ENCODE peak calls at places on chromosomes 11 and 22, in nine cellular contexts. One of them, this sample, is unnamed.
A peak's percentile ranks its signal among the peaks of the same experiment; 100 is the strongest.

GRCh38 chr11:12212181-12212820 is 101.9 kb downstream of the MICAL2 start:
- DNase-seq in MCF 10A: no peak
- DNase-seq in nephron progenitor cell: no peak
- DNase-seq in OCI-LY7: no peak
- DNase-seq in fibroblast of pulmonary artery: no peak
- DNase-seq in fibroblast of mammary gland: peak; percentile 46
- DNase-seq in PC-3: no peak
- DNase-seq in heart left ventricle: no peak
- DNase-seq in brain microvascular endothelial cell: no peak
- DNase-seq in this sample: no peak

GRCh38 chr22:19042285-19043110 is 79.7 kb downstream of the DGCR2 start:
- DNase-seq in MCF 10A: no peak
- DNase-seq in nephron progenitor cell: no peak
- DNase-seq in OCI-LY7: no peak
- DNase-seq in fibroblast of pulmonary artery: no peak
- DNase-seq in fibroblast of mammary gland: no peak
- DNase-seq in PC-3: no peak
- DNase-seq in heart left ventricle: no peak
- DNase-seq in brain microvascular endothelial cell: no peak
- DNase-seq in this sample: no peak

GRCh38 chr11:72039108-72039850 is 40.6 kb downstream of the IL18BP start:
- DNase-seq in MCF 10A: no peak
- DNase-seq in nephron progenitor cell: peak; percentile 14
- DNase-seq in OCI-LY7: peak; percentile 62
- DNase-seq in fibroblast of pulmonary artery: no peak
- DNase-seq in fibroblast of mammary gland: peak; percentile 73
- DNase-seq in PC-3: no peak
- DNase-seq in heart left ventricle: no peak
- DNase-seq in brain microvascular endothelial cell: no peak
- DNase-seq in this sample: no peak

GRCh38 chr11:63978551-63979235 is 4.3 kb downstream of the COX8A start:
- DNase-seq in MCF 10A: no peak
- DNase-seq in nephron progenitor cell: no peak
- DNase-seq in OCI-LY7: no peak
- DNase-seq in fibroblast of pulmonary artery: no peak
- DNase-seq in fibroblast of mammary gland: no peak
- DNase-seq in PC-3: no peak
- DNase-seq in heart left ventricle: no peak
- DNase-seq in brain microvascular endothelial cell: no peak
- DNase-seq in this sample: no peak

GRCh38 chr22:45998638-45999378 is 21.8 kb upstream of the WNT7B start:
- DNase-seq in MCF 10A: no peak
- DNase-seq in nephron progenitor cell: no peak
- DNase-seq in OCI-LY7: no peak
- DNase-seq in fibroblast of pulmonary artery: no peak
- DNase-seq in fibroblast of mammary gland: no peak
- DNase-seq in PC-3: no peak
- DNase-seq in heart left ventricle: peak; percentile 8
- DNase-seq in brain microvascular endothelial cell: no peak
- DNase-seq in this sample: no peak

GRCh38 chr11:16013649-16014275 is 342.6 kb downstream of the SOX6 start:
- DNase-seq in MCF 10A: no peak
- DNase-seq in nephron progenitor cell: peak; percentile 38
- DNase-seq in OCI-LY7: no peak
- DNase-seq in fibroblast of pulmonary artery: no peak
- DNase-seq in fibroblast of mammary gland: peak; percentile 51
- DNase-seq in PC-3: no peak
- DNase-seq in heart left ventricle: no peak
- DNase-seq in brain microvascular endothelial cell: no peak
- DNase-seq in this sample: no peak

GRCh38 chr22:20957691-20958440 is 9.2 kb upstream of the AIFM3 start:
- DNase-seq in MCF 10A: peak; percentile 41
- DNase-seq in nephron progenitor cell: peak; percentile 55
- DNase-seq in OCI-LY7: no peak
- DNase-seq in fibroblast of pulmonary artery: no peak
- DNase-seq in fibroblast of mammary gland: peak; percentile 31
- DNase-seq in PC-3: peak; percentile 51
- DNase-seq in heart left ventricle: no peak
- DNase-seq in brain microvascular endothelial cell: no peak
- DNase-seq in this sample: peak; percentile 81

GRCh38 chr11:2193099-2193886 is 21.7 kb upstream of the TH start:
- DNase-seq in MCF 10A: peak; percentile 54
- DNase-seq in nephron progenitor cell: no peak
- DNase-seq in OCI-LY7: no peak
- DNase-seq in fibroblast of pulmonary artery: no peak
- DNase-seq in fibroblast of mammary gland: no peak
- DNase-seq in PC-3: no peak
- DNase-seq in heart left ventricle: peak; percentile 84
- DNase-seq in brain microvascular endothelial cell: no peak
- DNase-seq in this sample: no peak

GRCh38 chr22:43446881-43447280 is 35.1 kb downstream of the MPPED1 start:
- DNase-seq in MCF 10A: peak; percentile 20
- DNase-seq in nephron progenitor cell: no peak
- DNase-seq in OCI-LY7: no peak
- DNase-seq in fibroblast of pulmonary artery: no peak
- DNase-seq in fibroblast of mammary gland: no peak
- DNase-seq in PC-3: peak; percentile 26
- DNase-seq in heart left ventricle: no peak
- DNase-seq in brain microvascular endothelial cell: no peak
- DNase-seq in this sample: no peak

GRCh38 chr11:68469122-68469521 is 8.6 kb downstream of the PPP6R3 start:
- DNase-seq in MCF 10A: no peak
- DNase-seq in nephron progenitor cell: no peak
- DNase-seq in OCI-LY7: no peak
- DNase-seq in fibroblast of pulmonary artery: peak; percentile 38
- DNase-seq in fibroblast of mammary gland: no peak
- DNase-seq in PC-3: no peak
- DNase-seq in heart left ventricle: no peak
- DNase-seq in brain microvascular endothelial cell: peak; percentile 29
- DNase-seq in this sample: no peak

GRCh38 chr11:78567209-78567608 is 7.5 kb downstream of the NARS2 start:
- DNase-seq in MCF 10A: peak; percentile 22
- DNase-seq in nephron progenitor cell: no peak
- DNase-seq in OCI-LY7: peak; percentile 20
- DNase-seq in fibroblast of pulmonary artery: peak; percentile 63
- DNase-seq in fibroblast of mammary gland: peak; percentile 38
- DNase-seq in PC-3: peak; percentile 79
- DNase-seq in heart left ventricle: no peak
- DNase-seq in brain microvascular endothelial cell: peak; percentile 46
- DNase-seq in this sample: no peak

GRCh38 chr11:117584056-117584830 is 212.8 kb downstream of the DSCAML1 start:
- DNase-seq in MCF 10A: no peak
- DNase-seq in nephron progenitor cell: no peak
- DNase-seq in OCI-LY7: no peak
- DNase-seq in fibroblast of pulmonary artery: peak; percentile 1
- DNase-seq in fibroblast of mammary gland: peak; percentile 37
- DNase-seq in PC-3: no peak
- DNase-seq in heart left ventricle: no peak
- DNase-seq in brain microvascular endothelial cell: peak; percentile 4
- DNase-seq in this sample: no peak

GRCh38 chr22:23204541-23205157 is 24.3 kb downstream of the BCR start:
- DNase-seq in MCF 10A: peak; percentile 80
- DNase-seq in nephron progenitor cell: no peak
- DNase-seq in OCI-LY7: no peak
- DNase-seq in fibroblast of pulmonary artery: no peak
- DNase-seq in fibroblast of mammary gland: peak; percentile 18
- DNase-seq in PC-3: no peak
- DNase-seq in heart left ventricle: peak; percentile 93
- DNase-seq in brain microvascular endothelial cell: no peak
- DNase-seq in this sample: no peak

GRCh38 chr11:111502611-111503010 is 9.6 kb downstream of the BTG4 start:
- DNase-seq in MCF 10A: no peak
- DNase-seq in nephron progenitor cell: no peak
- DNase-seq in OCI-LY7: no peak
- DNase-seq in fibroblast of pulmonary artery: no peak
- DNase-seq in fibroblast of mammary gland: no peak
- DNase-seq in PC-3: no peak
- DNase-seq in heart left ventricle: no peak
- DNase-seq in brain microvascular endothelial cell: no peak
- DNase-seq in this sample: no peak

GRCh38 chr11:102680945-102681344 is 24.6 kb downstream of the MMP27 start:
- DNase-seq in MCF 10A: peak; percentile 36
- DNase-seq in nephron progenitor cell: no peak
- DNase-seq in OCI-LY7: no peak
- DNase-seq in fibroblast of pulmonary artery: peak; percentile 21
- DNase-seq in fibroblast of mammary gland: peak; percentile 62
- DNase-seq in PC-3: no peak
- DNase-seq in heart left ventricle: no peak
- DNase-seq in brain microvascular endothelial cell: no peak
- DNase-seq in this sample: no peak

GRCh38 chr11:117501499-117501898 is 173.8 kb downstream of the CEP164 start:
- DNase-seq in MCF 10A: no peak
- DNase-seq in nephron progenitor cell: no peak
- DNase-seq in OCI-LY7: no peak
- DNase-seq in fibroblast of pulmonary artery: no peak
- DNase-seq in fibroblast of mammary gland: no peak
- DNase-seq in PC-3: no peak
- DNase-seq in heart left ventricle: no peak
- DNase-seq in brain microvascular endothelial cell: no peak
- DNase-seq in this sample: no peak

GRCh38 chr22:26842103-26842502 is 184.7 kb downstream of the MIAT start:
- DNase-seq in MCF 10A: no peak
- DNase-seq in nephron progenitor cell: peak; percentile 20
- DNase-seq in OCI-LY7: no peak
- DNase-seq in fibroblast of pulmonary artery: no peak
- DNase-seq in fibroblast of mammary gland: no peak
- DNase-seq in PC-3: no peak
- DNase-seq in heart left ventricle: no peak
- DNase-seq in brain microvascular endothelial cell: no peak
- DNase-seq in this sample: no peak

GRCh38 chr11:125514336-125515101 is 18.5 kb upstream of the FEZ1 start:
- DNase-seq in MCF 10A: peak; percentile 72
- DNase-seq in nephron progenitor cell: no peak
- DNase-seq in OCI-LY7: peak; percentile 40
- DNase-seq in fibroblast of pulmonary artery: peak; percentile 89
- DNase-seq in fibroblast of mammary gland: peak; percentile 15
- DNase-seq in PC-3: peak; percentile 65
- DNase-seq in heart left ventricle: no peak
- DNase-seq in brain microvascular endothelial cell: peak; percentile 75
- DNase-seq in this sample: peak; percentile 44

DNA sequence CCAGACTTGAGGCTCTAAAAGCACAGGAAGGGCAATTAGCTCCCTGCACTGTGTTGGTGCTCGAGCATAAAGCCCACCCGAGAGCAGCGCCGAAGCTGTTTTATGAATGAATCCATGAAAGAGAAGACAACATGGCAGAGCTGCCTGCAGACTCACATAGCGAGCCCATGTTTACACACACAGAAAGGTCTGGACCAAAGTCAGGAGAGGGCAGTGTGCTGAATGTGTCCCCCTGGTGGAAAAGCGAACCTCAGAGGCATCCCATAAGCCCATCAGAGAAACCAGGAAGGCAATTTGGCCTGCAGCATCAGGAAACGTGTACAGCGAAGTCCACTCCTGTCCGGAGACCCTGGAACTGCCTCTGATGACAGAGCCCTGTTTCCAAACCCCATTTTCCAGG is 37.1 kb downstream of the CHRDL2 start:
- DNase-seq in MCF 10A: no peak
- DNase-seq in nephron progenitor cell: no peak
- DNase-seq in OCI-LY7: no peak
- DNase-seq in fibroblast of pulmonary artery: no peak
- DNase-seq in fibroblast of mammary gland: no peak
- DNase-seq in PC-3: no peak
- DNase-seq in heart left ventricle: no peak
- DNase-seq in brain microvascular endothelial cell: no peak
- DNase-seq in this sample: no peak
- TF ChIP-seq CTCF in MCF 10A: no peak
- TF ChIP-seq CTCF in nephron progenitor cell: no peak
- TF ChIP-seq CTCF in OCI-LY7: no peak
- TF ChIP-seq CTCF in fibroblast of pulmonary artery: peak; percentile 20
- TF ChIP-seq CTCF in fibroblast of mammary gland: peak; percentile 11
- TF ChIP-seq CTCF in PC-3: peak; percentile 36
- TF ChIP-seq CTCF in heart left ventricle: no peak
- TF ChIP-seq CTCF in brain microvascular endothelial cell: peak; percentile 62
- TF ChIP-seq CTCF in this sample: no peak

GRCh38 chr11:95218149-95218548 is 12.9 kb downstream of the SESN3 start:
- DNase-seq in MCF 10A: no peak
- DNase-seq in nephron progenitor cell: no peak
- DNase-seq in OCI-LY7: no peak
- DNase-seq in fibroblast of pulmonary artery: no peak
- DNase-seq in fibroblast of mammary gland: no peak
- DNase-seq in PC-3: no peak
- DNase-seq in heart left ventricle: no peak
- DNase-seq in brain microvascular endothelial cell: no peak
- DNase-seq in this sample: no peak
- TF ChIP-seq CTCF in MCF 10A: no peak
- TF ChIP-seq CTCF in nephron progenitor cell: no peak
- TF ChIP-seq CTCF in OCI-LY7: no peak
- TF ChIP-seq CTCF in fibroblast of pulmonary artery: no peak
- TF ChIP-seq CTCF in fibroblast of mammary gland: no peak
- TF ChIP-seq CTCF in PC-3: no peak
- TF ChIP-seq CTCF in heart left ventricle: no peak
- TF ChIP-seq CTCF in brain microvascular endothelial cell: no peak
- TF ChIP-seq CTCF in this sample: no peak

GRCh38 chr11:65497141-65498041 is 1.5 kb upstream of the MALAT1 start:
- DNase-seq in MCF 10A: peak; percentile 98
- DNase-seq in nephron progenitor cell: peak; percentile 98
- DNase-seq in OCI-LY7: peak; percentile 99
- DNase-seq in fibroblast of pulmonary artery: peak; percentile 99
- DNase-seq in fibroblast of mammary gland: peak; percentile 98
- DNase-seq in PC-3: peak; percentile 99
- DNase-seq in heart left ventricle: peak; percentile 99
- DNase-seq in brain microvascular endothelial cell: peak; percentile 97
- DNase-seq in this sample: peak; percentile 88
- TF ChIP-seq CTCF in MCF 10A: no peak
- TF ChIP-seq CTCF in nephron progenitor cell: no peak
- TF ChIP-seq CTCF in OCI-LY7: no peak
- TF ChIP-seq CTCF in fibroblast of pulmonary artery: peak; percentile 4
- TF ChIP-seq CTCF in fibroblast of mammary gland: no peak
- TF ChIP-seq CTCF in PC-3: no peak
- TF ChIP-seq CTCF in heart left ventricle: peak; percentile 8
- TF ChIP-seq CTCF in brain microvascular endothelial cell: no peak
- TF ChIP-seq CTCF in this sample: no peak

GRCh38 chr11:35056391-35057093 is 82.4 kb upstream of the CD44 start:
- DNase-seq in MCF 10A: peak; percentile 38
- DNase-seq in nephron progenitor cell: no peak
- DNase-seq in OCI-LY7: no peak
- DNase-seq in fibroblast of pulmonary artery: no peak
- DNase-seq in fibroblast of mammary gland: peak; percentile 22
- DNase-seq in PC-3: peak; percentile 19
- DNase-seq in heart left ventricle: no peak
- DNase-seq in brain microvascular endothelial cell: no peak
- DNase-seq in this sample: no peak

GRCh38 chr11:35061516-35062440 is 77.2 kb upstream of the CD44 start:
- DNase-seq in MCF 10A: no peak
- DNase-seq in nephron progenitor cell: no peak
- DNase-seq in OCI-LY7: no peak
- DNase-seq in fibroblast of pulmonary artery: no peak
- DNase-seq in fibroblast of mammary gland: peak; percentile 58
- DNase-seq in PC-3: peak; percentile 55
- DNase-seq in heart left ventricle: no peak
- DNase-seq in brain microvascular endothelial cell: no peak
- DNase-seq in this sample: no peak

GRCh38 chr11:35059040-35059439 is 79.9 kb upstream of the CD44 start:
- DNase-seq in MCF 10A: no peak
- DNase-seq in nephron progenitor cell: no peak
- DNase-seq in OCI-LY7: peak; percentile 59
- DNase-seq in fibroblast of pulmonary artery: no peak
- DNase-seq in fibroblast of mammary gland: no peak
- DNase-seq in PC-3: no peak
- DNase-seq in heart left ventricle: no peak
- DNase-seq in brain microvascular endothelial cell: no peak
- DNase-seq in this sample: no peak

GRCh38 chr11:35063453-35063852 is 75.5 kb upstream of the CD44 start:
- DNase-seq in MCF 10A: no peak
- DNase-seq in nephron progenitor cell: no peak
- DNase-seq in OCI-LY7: no peak
- DNase-seq in fibroblast of pulmonary artery: no peak
- DNase-seq in fibroblast of mammary gland: no peak
- DNase-seq in PC-3: no peak
- DNase-seq in heart left ventricle: no peak
- DNase-seq in brain microvascular endothelial cell: no peak
- DNase-seq in this sample: no peak

GRCh38 chr11:35058318-35058717 is 80.7 kb upstream of the CD44 start:
- DNase-seq in MCF 10A: no peak
- DNase-seq in nephron progenitor cell: no peak
- DNase-seq in OCI-LY7: no peak
- DNase-seq in fibroblast of pulmonary artery: no peak
- DNase-seq in fibroblast of mammary gland: no peak
- DNase-seq in PC-3: no peak
- DNase-seq in heart left ventricle: no peak
- DNase-seq in brain microvascular endothelial cell: no peak
- DNase-seq in this sample: no peak
- TF ChIP-seq CTCF in MCF 10A: no peak
- TF ChIP-seq CTCF in nephron progenitor cell: no peak
- TF ChIP-seq CTCF in OCI-LY7: no peak
- TF ChIP-seq CTCF in fibroblast of pulmonary artery: no peak
- TF ChIP-seq CTCF in fibroblast of mammary gland: no peak
- TF ChIP-seq CTCF in PC-3: no peak
- TF ChIP-seq CTCF in heart left ventricle: no peak
- TF ChIP-seq CTCF in brain microvascular endothelial cell: no peak
- TF ChIP-seq CTCF in this sample: no peak

This sample was measured in GM20000.